ENCODE peak calls at places on chromosomes 2 and 18, in ten cellular contexts. Z is foreskin fibroblast; K is A673; G is HepG2; B is MM.1S; N is CD8-positive, alpha-beta T cell; H is adrenal gland; C is epithelial cell of esophagus; D is IMR-90; V is body of pancreas. F is an unnamed sample.

GRCh38 chr2:120791961-120792295 is 56.3 kb downstream of the GLI2 start:
- DNase-seq in V (no peak), H (no peak), C (peak), B (no peak), G (no peak), K (no peak), Z (peak), N (no peak), D (peak), F (no peak)

GRCh38 chr2:156001851-156002250 is 330.7 kb downstream of the NR4A2 start:
- DNase-seq in Z (no peak), K (no peak), G (no peak), C (no peak), N (no peak), H (no peak), D (no peak), B (no peak), V (no peak), F (no peak)

GRCh38 chr2:28423856-28424605 is 31.4 kb downstream of the FOSL2 start:
- DNase-seq in B (no peak), V (peak), C (no peak), Z (peak), N (peak), H (no peak), G (no peak), K (no peak), D (peak), F (no peak)

GRCh38 chr18:75896865-75897264 is 469.4 kb upstream of the SMIM21 start:
- DNase-seq in N (no peak), D (no peak), K (no peak), C (peak), B (no peak), G (peak), Z (no peak), V (peak), H (no peak), F (peak)

GRCh38 chr2:215435261-215435808 is 533 bp downstream of the FN1 start:
- DNase-seq in D (no peak), G (no peak), C (no peak), N (no peak), K (peak), H (no peak), B (no peak), V (peak), Z (no peak), F (no peak)

GRCh38 chr2:44926957-44927356 is 14.5 kb upstream of the SIX3 start:
- DNase-seq in K (no peak), N (no peak), V (no peak), D (no peak), C (no peak), H (no peak), Z (no peak), B (no peak), G (no peak), F (no peak)

GRCh38 chr2:62587616-62588015 is 81.6 kb upstream of the TMEM17 start:
- DNase-seq in G (no peak), D (no peak), K (no peak), Z (no peak), V (no peak), C (no peak), N (no peak), H (no peak), B (no peak), F (no peak)

GRCh38 chr2:100643906-100644501 is 81.2 kb downstream of the PDCL3 start:
- DNase-seq in Z (no peak), H (no peak), N (peak), V (no peak), C (no peak), D (no peak), K (no peak), B (no peak), G (no peak), F (no peak)

GRCh38 chr2:99787011-99787410 is 297.2 kb upstream of the REV1 start:
- DNase-seq in K (no peak), G (no peak), B (no peak), V (no peak), D (no peak), H (no peak), Z (no peak), N (no peak), C (no peak), F (no peak)

GRCh38 chr2:241007880-241008710 is 9.7 kb downstream of the SNED1 start:
- DNase-seq in C (no peak), K (no peak), N (no peak), H (peak), D (no peak), B (no peak), Z (no peak), V (no peak), G (no peak), F (no peak)

GRCh38 chr18:30970201-30970816 is 72.2 kb downstream of the DSC3 start:
- DNase-seq in N (no peak), C (peak), Z (peak), G (peak), K (peak), D (peak), H (no peak), B (peak), V (peak), F (peak)

GRCh38 chr2:158115202-158115783 is 13.6 kb downstream of the UPP2 start:
- DNase-seq in Z (no peak), B (no peak), D (no peak), G (no peak), V (no peak), N (no peak), C (peak), K (no peak), H (no peak), F (no peak)

GRCh38 chr2:196123679-196124373 is 47.6 kb downstream of the STK17B start:
- DNase-seq in D (peak), V (no peak), Z (peak), B (no peak), G (no peak), H (no peak), K (no peak), N (no peak), C (no peak), F (no peak)

GRCh38 chr2:203706403-203706802 is at the start of gene CD28:
- DNase-seq in B (peak), N (peak), V (peak), G (no peak), H (peak), K (no peak), Z (no peak), D (no peak), C (no peak), F (no peak)

GRCh38 chr2:46495347-46496030 is 16.1 kb downstream of the TMEM247 start:
- DNase-seq in Z (peak), G (no peak), N (no peak), C (peak), K (no peak), V (no peak), H (no peak), B (no peak), D (peak), F (no peak)

GRCh38 chr2:79529636-79530035 is 16.8 kb downstream of the CTNNA2 start:
- DNase-seq in Z (no peak), G (no peak), H (no peak), N (no peak), C (no peak), K (no peak), D (no peak), V (no peak), B (no peak), F (no peak)

GRCh38 chr18:12586956-12587355 is 71.0 kb downstream of the SPIRE1 start:
- DNase-seq in G (no peak), H (no peak), N (no peak), K (no peak), C (no peak), V (no peak), Z (no peak), D (no peak), B (no peak), F (no peak)

GRCh38 chr2:12549641-12550040 is 167.1 kb upstream of the TRIB2 start:
- DNase-seq in G (no peak), N (no peak), Z (peak), K (no peak), V (no peak), C (peak), H (no peak), B (no peak), D (peak), F (no peak)

GRCh38 chr18:812673-813404 is 797 bp upstream of the YES1 start:
- DNase-seq in V (peak), Z (peak), N (peak), B (peak), G (peak), D (peak), H (peak), C (peak), K (peak), F (peak)

GRCh38 chr2:133255363-133255762 is 312.9 kb downstream of the NCKAP5 start:
- DNase-seq in C (no peak), K (no peak), G (no peak), Z (no peak), B (no peak), D (no peak), V (no peak), H (no peak), N (no peak), F (no peak)

GRCh38 chr2:42110287-42110973 is 58.7 kb upstream of the EML4 start:
- DNase-seq in C (no peak), N (no peak), G (no peak), B (no peak), K (no peak), V (no peak), H (no peak), Z (peak), D (peak), F (no peak)

GRCh38 chr18:60950634-60951033 is 382.6 kb upstream of the CDH20 start:
- DNase-seq in N (no peak), H (no peak), B (no peak), V (no peak), C (no peak), G (no peak), Z (no peak), K (no peak), D (no peak), F (no peak)

GRCh38 chr18:23433360-23433759 is 19.7 kb upstream of the RIOK3 start:
- DNase-seq in H (no peak), D (no peak), K (no peak), B (no peak), Z (peak), V (no peak), G (no peak), N (no peak), C (no peak), F (no peak)

DNA sequence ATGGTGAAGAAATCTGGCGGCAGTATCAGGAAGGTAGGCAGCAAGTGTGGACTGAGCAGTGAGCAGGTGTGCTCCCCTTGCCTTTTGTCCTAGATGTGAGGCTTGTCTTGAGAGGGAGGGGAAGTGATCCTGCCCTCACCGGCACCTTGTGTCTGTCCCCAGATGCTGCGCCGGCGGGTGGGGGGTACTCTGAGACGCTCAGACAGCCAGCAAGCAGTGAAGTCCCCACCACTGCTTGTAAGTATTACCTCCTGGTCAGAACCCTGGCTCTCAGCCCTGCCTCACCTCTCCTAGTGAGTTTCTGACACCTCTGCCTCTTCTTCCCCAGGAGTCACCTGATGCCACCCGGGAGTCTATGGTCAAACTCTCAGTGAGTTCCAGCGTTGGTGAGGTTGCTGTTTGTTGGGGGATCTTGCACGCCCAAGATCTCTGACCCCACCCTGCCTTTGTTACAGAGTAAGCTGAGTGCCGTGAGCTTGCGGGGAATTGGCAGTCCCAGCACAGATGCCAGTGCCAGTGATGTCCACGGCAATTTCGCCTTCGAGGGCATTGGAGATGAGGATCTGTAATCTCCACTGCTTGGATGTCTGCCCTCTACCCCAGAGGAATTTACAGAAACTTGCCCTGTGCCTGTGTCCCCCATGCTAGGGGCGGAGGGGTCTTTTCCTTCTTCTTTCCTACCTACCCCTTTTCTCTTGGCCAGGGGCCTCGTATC is 4.2 kb downstream of the ZNF513 start:
- DNase-seq in B (no peak), Z (no peak), C (no peak), D (no peak), H (no peak), K (no peak), G (no peak), N (no peak), V (no peak), F (no peak)
- TF ChIP-seq CTCF in B (no peak), Z (no peak), C (no peak), D (no peak), H (no peak), K (no peak), G (no peak), N (no peak), V (no peak), F (no peak)

DNA sequence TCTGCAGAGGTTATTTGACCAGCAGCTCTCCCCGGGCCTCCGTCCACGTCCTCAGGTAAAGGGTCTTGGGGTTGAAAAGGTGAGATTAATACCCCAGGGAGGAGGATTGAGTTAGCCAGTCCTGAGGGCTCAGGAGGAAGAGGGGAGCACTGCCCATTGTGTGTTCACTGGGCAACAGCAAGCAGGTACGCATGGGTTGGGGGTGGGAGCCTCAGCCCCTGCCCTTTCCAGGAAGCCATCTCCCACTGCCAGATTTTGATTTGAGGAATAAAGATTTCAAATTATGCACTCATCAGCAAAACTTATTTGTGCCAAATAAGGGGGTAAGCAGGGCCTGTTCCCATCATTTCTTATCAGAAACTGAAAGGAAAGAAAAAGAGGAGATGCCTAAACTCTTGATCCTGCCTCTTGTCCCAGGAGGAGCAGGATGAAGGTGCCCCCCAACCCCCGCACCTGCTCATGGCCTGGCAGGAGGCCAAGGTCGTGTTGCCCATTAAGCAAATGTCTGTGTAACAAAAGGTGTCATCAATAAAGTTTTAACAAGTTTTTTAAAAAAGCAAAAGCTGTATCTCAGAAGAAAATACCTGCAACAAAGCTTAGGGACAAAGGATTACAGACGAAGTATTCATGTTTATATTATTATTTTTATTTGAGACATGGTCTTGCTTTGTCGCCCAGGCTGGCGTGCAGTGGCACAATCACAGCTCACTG is 79.9 kb downstream of the INPP5D start:
- DNase-seq in V (no peak), K (no peak), G (no peak), B (no peak), D (no peak), Z (no peak), H (no peak), C (no peak), N (no peak), F (no peak)
- H3K4me3 ChIP-seq in V (no peak), K (no peak), G (no peak), B (no peak), D (no peak), Z (no peak), H (no peak), C (peak), N (no peak), F (no peak)

GRCh38 chr2:151486100-151486499 is 76.4 kb downstream of the RIF1 start:
- DNase-seq in G (no peak), H (no peak), V (no peak), D (no peak), N (no peak), C (no peak), B (no peak), Z (no peak), K (no peak), F (no peak)

GRCh38 chr2:151490276-151490675 is 80.6 kb downstream of the RIF1 start:
- DNase-seq in C (no peak), K (no peak), B (no peak), V (no peak), Z (no peak), G (no peak), H (no peak), D (no peak), N (no peak), F (no peak)

GRCh38 chr2:151491496-151491895 is 81.8 kb downstream of the RIF1 start:
- DNase-seq in D (peak), H (no peak), K (no peak), Z (no peak), G (no peak), V (no peak), C (no peak), N (no peak), B (no peak), F (no peak)
- TF ChIP-seq CTCF in D (no peak), H (no peak), K (no peak), Z (no peak), G (no peak), V (no peak), C (no peak), N (no peak), B (no peak), F (no peak)

GRCh38 chr2:151071382-151071781 is 190.3 kb downstream of the RBM43 start:
- DNase-seq in N (no peak), Z (peak), V (no peak), H (peak), C (peak), G (no peak), D (peak), B (no peak), K (peak), F (no peak)
- H3K4me3 ChIP-seq in N (no peak), Z (no peak), V (no peak), H (no peak), C (no peak), G (no peak), D (no peak), B (no peak), K (no peak), F (no peak)

GRCh38 chr2:24792874-24793751 is at the start of the genes CENPO and PTRHD1:
- DNase-seq in H (peak), C (peak), V (peak), K (peak), G (peak), D (peak), N (peak), B (peak), Z (peak), F (peak)
- TF ChIP-seq CTCF in H (peak), C (peak), V (peak), K (peak), G (peak), D (peak), N (peak), B (peak), Z (peak), F (peak)